ENCODE peak calls at places on chromosomes 12 and 14, in five cellular contexts. One of them, this sample, is unnamed.

GRCh38 chr12:9651265-9651729 is 18.2 kb upstream of the CLEC2D start:
- DNase-seq in T-helper 2 cell: no peak
- DNase-seq in M059J: peak; percentile 76
- DNase-seq in germinal center: no peak
- DNase-seq in A549: no peak
- DNase-seq in this sample: peak; percentile 75

GRCh38 chr12:107027304-107028053 is 40.5 kb upstream of the MTERF2 start:
- DNase-seq in M059J: peak; percentile 91
- DNase-seq in T-helper 2 cell: peak; percentile 84
- DNase-seq in A549: peak; percentile 60
- DNase-seq in germinal center: no peak
- DNase-seq in this sample: peak; percentile 97

GRCh38 chr12:96070670-96071279 is 35.4 kb upstream of the LTA4H start:
- DNase-seq in germinal center: peak; percentile 60
- DNase-seq in T-helper 2 cell: no peak
- DNase-seq in A549: no peak
- DNase-seq in M059J: peak; percentile 23
- DNase-seq in this sample: peak; percentile 25

GRCh38 chr12:51821423-51822260 is 26.9 kb downstream of the FIGNL2 start:
- DNase-seq in germinal center: peak; percentile 28
- DNase-seq in T-helper 2 cell: no peak
- DNase-seq in M059J: no peak
- DNase-seq in A549: no peak
- DNase-seq in this sample: no peak

GRCh38 chr14:34098045-34098984 is 147.4 kb upstream of the EGLN3 start:
- DNase-seq in T-helper 2 cell: no peak
- DNase-seq in A549: peak; percentile 35
- DNase-seq in M059J: peak; percentile 56
- DNase-seq in germinal center: no peak
- DNase-seq in this sample: peak; percentile 64

GRCh38 chr14:105888784-105889665 is 362.6 kb downstream of the TMEM121 start:
- DNase-seq in T-helper 2 cell: no peak
- DNase-seq in germinal center: no peak
- DNase-seq in M059J: no peak
- DNase-seq in A549: no peak
- DNase-seq in this sample: no peak

GRCh38 chr12:108819920-108820699 is 37.3 kb downstream of the SSH1 start:
- DNase-seq in germinal center: no peak
- DNase-seq in A549: no peak
- DNase-seq in M059J: no peak
- DNase-seq in T-helper 2 cell: no peak
- DNase-seq in this sample: no peak

GRCh38 chr12:104733717-104734175 is 224.3 kb downstream of the SLC41A2 start:
- DNase-seq in germinal center: peak; percentile 45
- DNase-seq in T-helper 2 cell: no peak
- DNase-seq in M059J: no peak
- DNase-seq in A549: no peak
- DNase-seq in this sample: no peak

GRCh38 chr14:73759183-73759713 is 45.1 kb upstream of the PNMA1 start:
- DNase-seq in M059J: peak; percentile 56
- DNase-seq in A549: no peak
- DNase-seq in T-helper 2 cell: peak; percentile 47
- DNase-seq in germinal center: no peak
- DNase-seq in this sample: peak; percentile 44

GRCh38 chr14:64983439-64984310 is 3.0 kb upstream of the FNTB start:
- DNase-seq in M059J: peak; percentile 62
- DNase-seq in T-helper 2 cell: peak; percentile 23
- DNase-seq in A549: peak; percentile 55
- DNase-seq in germinal center: peak; percentile 53
- DNase-seq in this sample: peak; percentile 72

GRCh38 chr14:42047421-42048045 is 440.9 kb downstream of the LRFN5 start:
- DNase-seq in T-helper 2 cell: no peak
- DNase-seq in M059J: peak; percentile 22
- DNase-seq in A549: no peak
- DNase-seq in germinal center: no peak
- DNase-seq in this sample: no peak

This sample was measured in astrocyte of the spinal cord.